ENCODE peak calls at places on chromosomes 6 and 20, in seven cellular contexts. W is HFFc6, U is GM12865, D is B cell, G is omental fat pad, J is bronchial epithelial cell, Y is sigmoid colon. Q is an unnamed sample.

GRCh38 chr20:57256908-57257307 is 9.5 kb downstream of the BMP7 start:
- DNase-seq in W (no peak), U (no peak), D (no peak), G (no peak), J (no peak), Y (no peak), Q (no peak)

GRCh38 chr6:116572162-116572561 is 858 bp downstream of the RWDD1 start:
- DNase-seq in W (peak), U (peak), D (no peak), G (no peak), J (peak), Y (peak), Q (no peak)

GRCh38 chr20:47067776-47068175 is 173.1 kb downstream of the EYA2 start:
- DNase-seq in W (no peak), U (no peak), D (no peak), G (no peak), J (no peak), Y (no peak), Q (no peak)

GRCh38 chr20:35661013-35661412 is 3.7 kb downstream of the CPNE1 start:
- DNase-seq in W (no peak), U (no peak), D (no peak), G (no peak), J (peak), Y (no peak), Q (no peak)

GRCh38 chr6:111658445-111659154 is 52.9 kb upstream of the TRAF3IP2 start:
- DNase-seq in W (peak), U (no peak), D (no peak), G (no peak), J (peak), Y (no peak), Q (no peak)

GRCh38 chr20:19673575-19673974 is 84.5 kb upstream of the RIN2 start:
- DNase-seq in W (peak), U (no peak), D (no peak), G (no peak), J (peak), Y (no peak), Q (no peak)

GRCh38 chr20:40449144-40449543 is 239.9 kb downstream of the MAFB start:
- DNase-seq in W (no peak), U (no peak), D (no peak), G (no peak), J (no peak), Y (no peak), Q (no peak)

GRCh38 chr20:36821964-36822437 is 48.4 kb upstream of the DSN1 start:
- DNase-seq in W (no peak), U (no peak), D (no peak), G (no peak), J (no peak), Y (no peak), Q (no peak)

GRCh38 chr20:38209054-38209675 is 44.1 kb upstream of the TGM2 start:
- DNase-seq in W (no peak), U (no peak), D (no peak), G (no peak), J (no peak), Y (peak), Q (no peak)

GRCh38 chr20:49283703-49284625 is 6.1 kb upstream of the ZNFX1 start:
- DNase-seq in W (no peak), U (peak), D (no peak), G (no peak), J (no peak), Y (no peak), Q (no peak)

GRCh38 chr20:11496382-11496781 is 421.3 kb upstream of the BTBD3 start:
- DNase-seq in W (no peak), U (no peak), D (no peak), G (no peak), J (no peak), Y (no peak), Q (no peak)

GRCh38 chr20:17896771-17897369 is 71.7 kb downstream of the SNX5 start:
- DNase-seq in W (no peak), U (peak), D (no peak), G (no peak), J (no peak), Y (peak), Q (no peak)

GRCh38 chr6:148700047-148700712 is 46.6 kb upstream of the UST start:
- DNase-seq in W (no peak), U (no peak), D (peak), G (no peak), J (no peak), Y (no peak), Q (peak)

GRCh38 chr6:10382728-10383127 is 32.1 kb downstream of the TFAP2A start:
- DNase-seq in W (no peak), U (no peak), D (no peak), G (no peak), J (no peak), Y (no peak), Q (no peak)

GRCh38 chr6:10382322-10382721 is 32.6 kb downstream of the TFAP2A start:
- DNase-seq in W (no peak), U (no peak), D (no peak), G (no peak), J (no peak), Y (no peak), Q (no peak)

GRCh38 chr6:10381830-10382208 is 33.1 kb downstream of the TFAP2A start:
- DNase-seq in W (no peak), U (no peak), D (no peak), G (no peak), J (no peak), Y (no peak), Q (no peak)

GRCh38 chr6:10383312-10384063 is 31.4 kb downstream of the TFAP2A start:
- DNase-seq in W (no peak), U (no peak), D (no peak), G (no peak), J (no peak), Y (no peak), Q (peak)

DNA sequence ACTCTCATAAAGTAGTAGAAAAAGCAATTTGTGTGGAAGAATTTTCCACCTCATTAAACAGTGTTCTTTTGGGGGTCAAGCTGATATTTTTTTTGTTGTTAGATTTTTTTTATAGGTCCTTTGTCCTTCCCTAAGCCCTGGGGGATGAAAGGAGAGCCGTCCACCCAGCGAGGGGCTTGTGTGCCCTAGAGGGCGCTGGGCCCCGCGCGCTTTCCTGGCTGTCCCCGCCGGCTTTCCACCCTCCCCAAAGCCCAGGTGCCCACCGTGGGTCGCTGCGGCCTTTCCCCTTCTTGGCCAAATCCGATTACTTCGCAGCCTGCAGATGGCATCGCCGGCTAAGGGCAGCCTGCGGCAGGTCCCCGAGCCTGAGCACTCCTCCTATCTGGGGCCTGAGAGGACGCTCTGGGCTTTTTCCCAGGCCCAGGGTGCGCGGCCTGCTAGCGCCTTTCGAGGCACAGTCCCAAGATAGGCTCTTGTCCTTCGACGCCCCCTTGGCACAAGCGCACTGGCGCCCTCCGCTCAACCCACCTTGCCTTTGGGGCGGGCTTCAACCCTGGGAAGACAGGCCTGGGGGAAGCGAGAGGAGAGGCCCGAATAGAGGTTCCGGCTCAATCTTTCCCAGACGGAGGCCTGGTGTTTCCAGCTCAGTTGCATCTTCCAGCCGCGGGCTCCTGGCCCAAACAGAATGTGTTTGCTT is 33.6 kb downstream of the TFAP2A start:
- DNase-seq in W (no peak), U (peak), D (no peak), G (no peak), J (no peak), Y (no peak), Q (peak)
- TF ChIP-seq CTCF in W (peak), U (peak), D (no peak), G (no peak), J (no peak), Y (no peak), Q (peak)

DNA sequence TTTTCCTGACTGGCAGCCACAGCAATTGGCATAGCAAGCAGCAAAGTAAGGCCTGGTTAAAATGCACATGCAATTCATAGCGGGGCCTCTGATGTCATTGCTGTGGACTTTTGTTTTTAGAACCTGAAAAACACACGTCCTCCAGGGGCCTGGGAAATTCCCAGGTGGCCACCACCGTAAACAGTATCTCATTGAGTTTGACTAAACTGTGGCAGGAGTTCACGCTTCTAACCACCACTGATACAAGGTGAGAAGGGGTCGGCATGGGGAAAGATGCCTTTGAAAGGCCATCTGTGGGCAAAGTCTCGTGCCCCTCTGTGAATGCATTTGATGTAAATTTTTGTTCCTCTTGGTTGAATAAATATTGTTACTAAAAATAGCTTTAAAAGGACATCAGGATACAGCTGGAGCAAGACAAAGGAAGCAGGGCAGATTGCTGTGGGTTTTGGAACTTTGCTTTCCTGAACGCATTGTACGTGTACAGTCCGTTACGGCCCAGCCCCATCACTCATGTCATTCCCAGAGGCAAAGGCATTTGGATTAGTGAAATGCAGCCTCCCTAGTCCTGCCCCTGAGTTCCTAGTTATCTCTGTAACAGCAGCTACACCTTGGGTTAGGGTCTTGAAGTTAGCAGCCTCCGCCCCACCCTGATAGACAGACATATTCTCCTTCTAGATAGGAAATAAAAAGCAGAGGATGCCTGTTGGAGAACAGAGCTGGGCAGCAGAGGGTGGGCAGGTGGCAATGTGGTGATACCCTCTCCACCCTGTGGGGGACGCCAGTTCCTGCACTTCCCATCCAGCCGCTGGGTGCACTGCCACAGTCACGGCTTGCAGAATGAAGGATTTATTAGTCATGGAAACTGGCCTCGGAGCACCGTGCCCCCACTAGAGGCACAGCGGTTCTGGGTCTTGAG is 80.3 kb downstream of the ZDHHC14 start:
- DNase-seq in W (peak), U (peak), D (peak), G (no peak), J (no peak), Y (no peak), Q (peak)
- TF ChIP-seq CTCF in W (no peak), U (peak), D (peak), G (no peak), J (no peak), Y (no peak), Q (peak)

DNA sequence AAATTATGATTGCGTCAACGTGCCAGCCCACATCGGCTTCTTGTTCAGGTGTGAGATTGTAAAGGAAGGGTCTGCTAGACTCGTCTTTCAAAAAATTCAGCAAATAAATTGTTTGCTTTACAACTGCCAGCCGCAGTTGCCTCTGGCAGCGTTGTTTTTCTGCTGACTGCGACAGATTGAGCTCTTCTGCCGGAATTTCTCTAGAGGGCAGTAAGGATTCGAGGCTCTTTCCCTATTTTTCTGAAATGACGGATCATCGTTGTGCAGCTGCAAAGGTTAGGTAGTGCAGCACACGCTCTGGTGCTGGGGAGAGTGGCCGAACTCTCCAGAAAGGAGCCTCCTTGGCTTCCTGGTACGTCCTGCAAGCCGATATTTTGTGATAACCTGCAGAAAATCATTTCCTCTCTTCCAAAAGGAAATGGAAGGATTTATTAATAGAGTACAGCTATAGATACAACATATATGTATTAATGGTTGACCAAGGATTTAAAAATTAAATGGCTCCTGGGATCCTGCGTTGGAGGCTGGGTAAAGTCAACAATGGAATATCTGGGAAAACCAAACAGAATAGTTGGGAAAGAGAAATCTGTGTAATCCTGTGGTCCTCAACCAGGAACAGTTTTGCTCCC is 121.9 kb upstream of the ZFP64 start:
- DNase-seq in W (peak), U (no peak), D (no peak), G (no peak), J (peak), Y (no peak), Q (no peak)
- TF ChIP-seq CTCF in W (peak), U (no peak), D (no peak), G (no peak), J (peak), Y (no peak), Q (no peak)

GRCh38 chr20:44662256-44662655 is 10.8 kb upstream of the ADA start:
- DNase-seq in W (no peak), U (no peak), D (no peak), G (no peak), J (no peak), Y (no peak), Q (no peak)
- TF ChIP-seq CTCF in W (no peak), U (no peak), D (no peak), G (no peak), J (no peak), Y (no peak), Q (no peak)

Q was measured in GM13976.